ENCODE peak calls at places on chromosomes 7 and 10, in six cellular contexts. B is K562, C is GM12878, P is astrocyte, H is MM.1S, N is neural progenitor cell. K is an unnamed sample.

GRCh38 chr10:17290226-17290625 is 62.2 kb downstream of the VIM start:
- DNase-seq in H (no peak), C (no peak), P (peak; percentile 2), N (peak; percentile 41), B (peak; percentile 21), K (peak; percentile 21)

GRCh38 chr7:69109879-69110278 is 488.4 kb upstream of the AUTS2 start:
- DNase-seq in N (no peak), B (no peak), C (no peak), H (no peak), P (no peak), K (no peak)

GRCh38 chr10:46559231-46559671 is 2.8 kb upstream of the GPRIN2 start:
- DNase-seq in B (no peak), C (no peak), N (no peak), H (peak; percentile 4), P (no peak), K (no peak)

GRCh38 chr10:27659786-27660185 is 85.8 kb downstream of the MKX start:
- DNase-seq in H (no peak), B (no peak), C (no peak), N (no peak), P (peak; percentile 10), K (no peak)

GRCh38 chr10:60732240-60733188 is 45.8 kb upstream of the CDK1 start:
- DNase-seq in N (peak; percentile 50), C (no peak), H (peak; percentile 37), B (no peak), P (no peak), K (no peak)

GRCh38 chr10:14833106-14833505 is 4.7 kb downstream of the CDNF start:
- DNase-seq in N (no peak), B (no peak), H (no peak), C (no peak), P (no peak), K (no peak)

GRCh38 chr10:17675638-17676037 is 31.7 kb downstream of the STAM start:
- DNase-seq in B (peak; percentile 17), C (no peak), P (peak; percentile 36), H (no peak), N (peak; percentile 16), K (no peak)

GRCh38 chr10:73917566-73918305 is 6.8 kb downstream of the PLAU start:
- DNase-seq in P (no peak), C (no peak), H (no peak), B (no peak), N (no peak), K (no peak)

GRCh38 chr7:118305686-118306085 is 81.2 kb downstream of the ANKRD7 start:
- DNase-seq in C (no peak), H (no peak), N (no peak), B (no peak), P (no peak), K (peak; percentile 30)

GRCh38 chr7:43637114-43637806 is 54.4 kb downstream of the STK17A start:
- DNase-seq in H (no peak), P (peak; percentile 63), C (no peak), N (no peak), B (no peak), K (no peak)

GRCh38 chr7:51226042-51226755 is 90.4 kb downstream of the COBL start:
- DNase-seq in B (no peak), P (no peak), N (no peak), H (no peak), C (no peak), K (no peak)

GRCh38 chr10:121310151-121310711 is 288.0 kb downstream of the FGFR2 start:
- DNase-seq in N (peak; percentile 91), B (no peak), H (peak; percentile 15), C (no peak), P (peak; percentile 19), K (no peak)
- H3K9ac ChIP-seq in N (no peak overlapping the region), B (no peak overlapping the region), H (no peak overlapping the region), C (no peak overlapping the region), P (no peak overlapping the region), K (no peak overlapping the region)

GRCh38 chr7:103989200-103989784 is at the start of gene RELN:
- DNase-seq in B (peak; percentile 92), C (no peak), P (peak; percentile 16), N (peak; percentile 74), H (peak; percentile 22), K (peak; percentile 49)
- H2AFZ ChIP-seq in B (peak within 1 kb of the TSS; percentile 92), C (no peak within 1 kb of the TSS), P (peak within 1 kb of the TSS; percentile 88), N (peak within 1 kb of the TSS; percentile 76), H (peak within 1 kb of the TSS; percentile 61), K (peak within 1 kb of the TSS; percentile 64)

GRCh38 chr10:78808736-78809135 is 260.0 kb upstream of the ZMIZ1 start:
- DNase-seq in H (no peak), N (no peak), B (no peak), C (no peak), P (no peak), K (no peak)

GRCh38 chr10:78806805-78807221 is 262.0 kb upstream of the ZMIZ1 start:
- DNase-seq in B (no peak), H (no peak), N (no peak), C (no peak), P (peak; percentile 23), K (no peak)

GRCh38 chr10:78804356-78805032 is 264.3 kb upstream of the ZMIZ1 start:
- DNase-seq in C (no peak), B (no peak), H (no peak), P (no peak), N (no peak), K (peak; percentile 5)

GRCh38 chr10:78805176-78805575 is 263.6 kb upstream of the ZMIZ1 start:
- DNase-seq in P (peak; percentile 100), C (no peak), N (no peak), B (no peak), H (no peak), K (peak; percentile 100)

DNA sequence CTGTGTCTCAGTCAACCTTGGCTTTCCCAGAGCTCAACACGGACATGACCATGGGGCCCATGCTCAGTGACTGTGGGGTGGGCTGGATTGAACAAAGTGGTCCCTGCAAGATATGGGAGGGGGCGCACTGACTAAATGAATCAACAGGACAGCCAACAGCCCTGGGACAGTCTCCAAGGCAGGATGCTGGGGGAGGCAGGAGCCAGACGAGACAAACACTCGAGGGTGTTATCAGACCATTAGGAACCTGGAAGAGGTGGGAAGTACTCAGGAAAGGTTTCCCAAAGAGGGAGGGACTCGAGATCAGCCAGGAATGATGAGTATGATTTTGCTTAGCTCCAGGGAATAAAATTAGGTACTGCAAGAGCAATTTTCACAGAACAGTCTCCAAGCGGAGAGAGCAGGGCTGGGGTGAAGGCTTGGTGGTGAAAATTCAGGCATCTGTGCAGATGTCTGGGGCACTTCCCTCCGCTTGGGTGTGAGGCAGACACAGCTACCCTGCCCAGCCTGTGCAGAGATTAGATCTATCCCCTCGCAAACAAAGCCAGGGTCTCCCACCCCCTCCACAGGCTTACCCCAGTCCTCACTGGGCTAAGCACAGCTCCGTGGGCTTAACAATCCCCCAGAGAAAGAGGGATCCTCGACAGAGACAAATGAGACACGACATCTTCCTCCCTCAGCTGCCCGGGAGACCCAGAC is 261.1 kb upstream of the ZMIZ1 start:
- DNase-seq in N (peak; percentile 46), B (no peak), C (no peak), H (no peak), P (no peak), K (no peak)
- H3K9ac ChIP-seq in N (no peak overlapping the region), B (no peak overlapping the region), C (no peak overlapping the region), H (no peak overlapping the region), P (no peak overlapping the region), K (no peak overlapping the region)

DNA sequence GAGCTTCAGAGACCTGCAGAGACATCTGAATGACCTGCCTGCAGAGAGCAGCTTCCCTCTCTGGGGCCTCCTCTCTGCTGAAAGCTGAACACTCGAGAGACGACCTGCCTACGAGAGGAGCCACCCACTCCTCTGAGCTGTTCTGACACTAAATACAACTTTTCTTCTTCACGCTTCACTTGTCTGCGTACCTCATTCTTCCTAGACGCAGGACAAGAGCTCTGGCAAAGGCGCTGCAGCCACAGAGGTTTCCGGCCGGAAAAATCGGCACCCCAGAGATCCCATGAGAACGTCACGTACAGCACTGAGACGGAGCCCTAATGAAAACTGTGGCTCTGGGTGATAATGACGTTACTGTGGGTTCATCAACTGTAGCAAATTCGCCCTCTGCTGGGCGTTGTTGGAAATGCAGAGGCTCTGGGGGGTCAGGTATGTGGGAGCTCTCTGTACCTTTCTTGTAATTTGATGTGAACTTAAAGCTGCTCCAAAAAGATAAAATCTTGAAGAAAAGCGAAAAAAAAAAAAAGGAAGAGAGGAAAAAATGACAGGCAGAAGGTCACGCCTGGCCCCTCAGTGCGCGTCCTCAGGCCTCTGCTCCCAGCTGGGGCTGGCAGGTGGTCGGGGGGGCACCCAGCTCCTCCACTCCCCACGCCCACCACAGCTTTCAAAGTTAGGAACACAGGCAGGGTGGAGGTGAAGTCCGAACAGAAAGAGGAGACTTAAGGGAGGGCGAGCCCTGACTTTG is 120.7 kb downstream of the DYNC2I1 start:
- DNase-seq in N (peak; percentile 82), P (peak; percentile 33), H (peak; percentile 89), B (peak; percentile 93), C (peak; percentile 71), K (peak; percentile 43)
- H2AFZ ChIP-seq in N (peak overlapping the region; percentile 48), P (peak overlapping the region; percentile 46), H (peak overlapping the region; percentile 73), B (peak overlapping the region; percentile 92), C (peak overlapping the region; percentile 93), K (peak overlapping the region; percentile 91)

K was measured in fibroblast of lung.